ENCODE peak calls at places on chromosome X, in ten cellular contexts. G is activated CD8-positive, alpha-beta memory T cell treated with anti-CD3 and anti-CD28 coated beads, Interleukin-2, amount 50 U/mL, for 48 hours; L is activated gamma-delta T cell; C is NCI-H460; X is stimulated activated CD4-positive, alpha-beta T cell treated with anti-CD3 and anti-CD28 coated beads, Interleukin-1b, Interleukin-23, amount 100 ng/mL, for 1 hour; T is mucosa of gallbladder; A is RPMI7951; R is putamen; Y is activated naive CD8-positive, alpha-beta T cell treated with anti-CD3 and anti-CD28 coated beads, Interleukin-2, amount 50 U/mL, for 24 hours; Q is T-cell. D is an unnamed sample.

GRCh38 chrX:135688137-135688536 is 25.3 kb upstream of the CT45A1 start:
- DNase-seq in Y (peak; percentile 4), L (no peak), T (no peak), Q (no peak), A (no peak), C (peak; percentile 26), R (no peak), G (peak; percentile 62), X (no peak), D (no peak)

GRCh38 chrX:118325453-118325852 is 20.5 kb upstream of the WDR44 start:
- DNase-seq in A (no peak), Y (no peak), L (no peak), R (no peak), X (no peak), T (no peak), C (no peak), G (no peak), Q (no peak), D (no peak)

GRCh38 chrX:139267858-139268257 is 262.7 kb upstream of the F9 start:
- DNase-seq in Y (no peak), T (no peak), C (no peak), Q (no peak), R (no peak), X (no peak), L (no peak), G (no peak), A (no peak), D (no peak)

GRCh38 chrX:66030505-66031317 is 9.2 kb downstream of the VSIG4 start:
- DNase-seq in L (no peak), Y (peak; percentile 43), T (peak; percentile 30), C (peak; percentile 1), Q (no peak), X (no peak), A (peak; percentile 1), R (no peak), G (no peak), D (no peak)

GRCh38 chrX:154360155-154360713 is 14.2 kb downstream of the FLNA start:
- DNase-seq in R (no peak), G (no peak), Q (no peak), L (no peak), A (no peak), C (no peak), Y (no peak), T (no peak), X (no peak), D (no peak)

GRCh38 chrX:47958943-47959342 is 44.8 kb downstream of the ZNF182 start:
- DNase-seq in Y (peak; percentile 10), G (no peak), Q (no peak), R (no peak), A (no peak), X (no peak), C (no peak), L (no peak), T (no peak), D (no peak)

GRCh38 chrX:19237919-19238318 is 105.8 kb upstream of the PDHA1 start:
- DNase-seq in X (no peak), A (no peak), T (no peak), C (no peak), R (no peak), Y (no peak), L (no peak), G (no peak), Q (no peak), D (no peak)

GRCh38 chrX:13520441-13520840 is 49.0 kb upstream of the EGFL6 start:
- DNase-seq in G (no peak), Q (no peak), T (no peak), R (no peak), L (no peak), C (no peak), A (no peak), X (no peak), Y (no peak), D (no peak)

GRCh38 chrX:3403748-3404147 is 57.3 kb upstream of the MXRA5 start:
- DNase-seq in L (no peak), A (no peak), T (no peak), X (no peak), Y (no peak), Q (no peak), C (no peak), R (no peak), G (no peak), D (no peak)

GRCh38 chrX:30865020-30865419 is 24.0 kb downstream of the TAB3 start:
- DNase-seq in R (no peak), T (no peak), A (peak; percentile 4), Y (peak; percentile 7), G (no peak), L (no peak), Q (no peak), C (peak; percentile 33), X (no peak), D (no peak)

GRCh38 chrX:344371-344901 is 25.8 kb upstream of the GTPBP6 start:
- DNase-seq in Y (no peak), G (no peak), C (no peak), T (no peak), X (no peak), A (no peak), Q (no peak), R (no peak), L (no peak), D (no peak)

GRCh38 chrX:151983186-151983585 is 8.7 kb upstream of the GABRE start:
- DNase-seq in Y (no peak), T (no peak), A (no peak), L (no peak), X (no peak), Q (no peak), G (no peak), C (no peak), R (no peak), D (no peak)

GRCh38 chrX:103212749-103213457 is 2.0 kb upstream of the BEX4 start:
- DNase-seq in R (peak; percentile 30), L (no peak), Y (no peak), A (no peak), T (no peak), X (no peak), C (no peak), G (no peak), Q (no peak), D (no peak)

GRCh38 chrX:87846956-87847355 is 329.4 kb downstream of the KLHL4 start:
- DNase-seq in Q (no peak), R (peak; percentile 1), X (no peak), T (no peak), L (no peak), G (no peak), A (no peak), C (no peak), Y (no peak), D (no peak)

GRCh38 chrX:45775462-45775861 is 574.8 kb upstream of the DIPK2B start:
- DNase-seq in Y (no peak), G (no peak), Q (no peak), A (peak; percentile 95), L (no peak), C (peak; percentile 59), R (no peak), T (no peak), X (no peak), D (peak; percentile 95)

GRCh38 chrX:2703991-2704369 is 12.9 kb downstream of the CD99 start:
- DNase-seq in T (no peak), X (no peak), Y (no peak), C (no peak), G (no peak), Q (no peak), L (no peak), A (no peak), R (no peak), D (no peak)